ENCODE peak calls at places on chromosomes 7 and 10, in nine cellular contexts. M is B cell; H is cardiac muscle cell; E is nephron progenitor cell; K is pancreas; A is GM13976; Q is activated CD8-positive, alpha-beta T cell treated with anti-CD3 and anti-CD28 coated beads for 36 hours; Y is GM13977; Z is SK-N-SH. G is an unnamed sample.

GRCh38 chr7:110050831-110051230 is 1040.1 kb upstream of the LRRN3 start:
- DNase-seq in M (no peak), H (no peak), E (no peak), K (no peak), A (no peak), Q (no peak), Y (no peak), Z (peak; percentile 1), G (no peak)

GRCh38 chr10:35300063-35300699 is 36.1 kb upstream of the CCNY start:
- DNase-seq in M (peak; percentile 50), H (no peak), E (no peak), K (no peak), A (peak; percentile 51), Q (no peak), Y (peak; percentile 37), Z (no peak), G (peak; percentile 55)

GRCh38 chr7:52826515-52826914 is 208.9 kb upstream of the POM121L12 start:
- DNase-seq in M (no peak), H (no peak), E (no peak), K (no peak), A (no peak), Q (no peak), Y (no peak), Z (no peak), G (no peak)

GRCh38 chr10:113305871-113306270 is 247.0 kb upstream of the HABP2 start:
- DNase-seq in M (no peak), H (no peak), E (no peak), K (no peak), A (no peak), Q (no peak), Y (no peak), Z (no peak), G (no peak)

GRCh38 chr7:130831817-130832481 is 97.9 kb upstream of the KLF14 start:
- DNase-seq in M (peak; percentile 40), H (peak; percentile 48), E (no peak), K (no peak), A (peak; percentile 67), Q (no peak), Y (peak; percentile 58), Z (peak; percentile 74), G (peak; percentile 51)

GRCh38 chr7:31991846-31992245 is 78.4 kb downstream of the PDE1C start:
- DNase-seq in M (no peak), H (no peak), E (no peak), K (no peak), A (no peak), Q (no peak), Y (no peak), Z (no peak), G (no peak)

GRCh38 chr7:28093617-28094232 is 86.9 kb downstream of the JAZF1 start:
- DNase-seq in M (peak; percentile 28), H (peak; percentile 77), E (peak; percentile 79), K (peak; percentile 44), A (peak; percentile 46), Q (peak; percentile 85), Y (peak; percentile 46), Z (peak; percentile 72), G (peak; percentile 31)

GRCh38 chr10:4623757-4624420 is 202.1 kb upstream of the AKR1E2 start:
- DNase-seq in M (no peak), H (no peak), E (no peak), K (no peak), A (no peak), Q (no peak), Y (no peak), Z (no peak), G (no peak)

GRCh38 chr7:143891457-143891856 is 10.5 kb downstream of the TCAF1 start:
- DNase-seq in M (no peak), H (no peak), E (no peak), K (no peak), A (no peak), Q (no peak), Y (no peak), Z (no peak), G (no peak)

GRCh38 chr7:124071843-124072242 is 39.0 kb upstream of the TMEM229A start:
- DNase-seq in M (no peak), H (no peak), E (no peak), K (no peak), A (no peak), Q (no peak), Y (no peak), Z (no peak), G (no peak)

GRCh38 chr10:17527530-17528146 is 73.2 kb upstream of the ST8SIA6 start:
- DNase-seq in M (no peak), H (no peak), E (no peak), K (no peak), A (no peak), Q (no peak), Y (no peak), Z (no peak), G (no peak)

GRCh38 chr10:21530616-21531015 is 3.4 kb upstream of the MLLT10 start:
- DNase-seq in M (no peak), H (no peak), E (no peak), K (no peak), A (no peak), Q (no peak), Y (no peak), Z (no peak), G (no peak)

GRCh38 chr10:23522345-23522744 is 83.5 kb downstream of the OTUD1 start:
- DNase-seq in M (no peak), H (no peak), E (no peak), K (no peak), A (no peak), Q (no peak), Y (no peak), Z (no peak), G (no peak)

GRCh38 chr7:41451826-41452225 is 251.1 kb downstream of the INHBA start:
- DNase-seq in M (no peak), H (no peak), E (no peak), K (no peak), A (no peak), Q (no peak), Y (no peak), Z (no peak), G (no peak)

GRCh38 chr10:130740788-130741785 is 570.4 kb downstream of the TCERG1L start:
- DNase-seq in M (no peak), H (no peak), E (no peak), K (no peak), A (no peak), Q (no peak), Y (no peak), Z (no peak), G (no peak)

GRCh38 chr7:17915796-17916195 is 24.5 kb downstream of the SNX13 start:
- DNase-seq in M (no peak), H (no peak), E (no peak), K (no peak), A (no peak), Q (no peak), Y (no peak), Z (no peak), G (no peak)

GRCh38 chr10:109895095-109895818 is 28.1 kb downstream of the XPNPEP1 start:
- DNase-seq in M (no peak), H (peak; percentile 81), E (no peak), K (no peak), A (no peak), Q (no peak), Y (no peak), Z (no peak), G (no peak)

GRCh38 chr10:73060738-73061635 is 35.7 kb downstream of the P4HA1 start:
- DNase-seq in M (peak; percentile 35), H (peak; percentile 43), E (no peak), K (no peak), A (peak; percentile 22), Q (no peak), Y (peak; percentile 30), Z (peak; percentile 27), G (peak; percentile 16)
- TF ChIP-seq CTCF in M (peak; percentile 67), H (peak; percentile 46), E (no peak), K (no peak), A (peak; percentile 6), Q (peak; percentile 66), Y (peak; percentile 44), Z (peak; percentile 69), G (peak; percentile 5)

DNA sequence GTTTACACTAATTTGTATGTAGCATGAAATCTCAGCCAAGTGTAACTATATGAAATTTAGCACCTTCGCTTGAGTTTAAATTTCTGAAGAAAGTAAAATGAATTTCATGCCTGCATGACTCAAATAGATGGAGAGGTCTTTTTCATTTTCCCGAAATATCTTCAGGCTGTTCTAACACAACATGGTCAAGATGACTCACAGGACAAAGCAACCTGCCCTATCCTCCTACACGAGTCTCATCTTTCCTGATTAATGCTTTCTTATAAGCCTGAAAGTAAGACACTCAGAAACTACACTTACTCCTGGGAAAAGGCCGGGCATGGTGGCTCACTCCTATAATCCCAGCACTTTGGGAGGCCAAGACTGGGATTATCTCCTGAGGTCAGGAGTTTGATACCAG is 41.2 kb downstream of the CH25H start:
- DNase-seq in M (no peak), H (no peak), E (no peak), K (no peak), A (no peak), Q (no peak), Y (no peak), Z (no peak), G (no peak)
- TF ChIP-seq CTCF in M (no peak), H (no peak), E (no peak), K (no peak), A (no peak), Q (no peak), Y (no peak), Z (no peak), G (no peak)

GRCh38 chr7:99386584-99387238 is 12.2 kb downstream of the ARPC1B start:
- DNase-seq in M (no peak), H (no peak), E (no peak), K (no peak), A (no peak), Q (peak; percentile 60), Y (no peak), Z (peak; percentile 58), G (no peak)
- TF ChIP-seq CTCF in M (peak; percentile 27), H (peak; percentile 22), E (no peak), K (no peak), A (peak; percentile 31), Q (peak; percentile 56), Y (peak; percentile 55), Z (peak; percentile 50), G (peak; percentile 34)

GRCh38 chr10:1063232-1063862 is 7.2 kb downstream of the WDR37 start:
- DNase-seq in M (no peak), H (no peak), E (no peak), K (no peak), A (no peak), Q (peak; percentile 39), Y (no peak), Z (no peak), G (no peak)
- TF ChIP-seq CTCF in M (no peak), H (no peak), E (no peak), K (no peak), A (no peak), Q (no peak), Y (no peak), Z (no peak), G (no peak)

GRCh38 chr10:43137971-43138756 is at the start of gene CSGALNACT2:
- DNase-seq in M (peak; percentile 97), H (peak; percentile 90), E (peak; percentile 83), K (peak; percentile 79), A (peak; percentile 92), Q (peak; percentile 92), Y (peak; percentile 95), Z (peak; percentile 94), G (peak; percentile 95)
- TF ChIP-seq CTCF in M (peak; percentile 5), H (no peak), E (no peak), K (no peak), A (no peak), Q (no peak), Y (no peak), Z (no peak), G (no peak)

G was measured in GM20000.